ENCODE peak calls at places on chromosomes 5 and 9, in seven cellular contexts. C, G, E, P, K, U and D are unnamed samples.

GRCh38 chr9:4497855-4498254 is 7.6 kb downstream of the SLC1A1 start:
- DNase-seq in C (no peak), G (no peak), E (no peak), P (no peak), K (no peak), U (no peak), D (no peak)

GRCh38 chr9:37943329-37944265 is 39.7 kb upstream of the SLC25A51 start:
- DNase-seq in C (no peak), G (no peak), E (no peak), P (no peak), K (no peak), U (no peak), D (peak; percentile 68)

GRCh38 chr9:121201045-121201737 is 478 bp downstream of the RAB14 start:
- DNase-seq in C (peak; percentile 78), G (no peak), E (no peak), P (no peak), K (no peak), U (no peak), D (no peak)

GRCh38 chr9:113614843-113615648 is 151.5 kb downstream of the RGS3 start:
- DNase-seq in C (no peak), G (no peak), E (no peak), P (no peak), K (no peak), U (no peak), D (no peak)

GRCh38 chr5:32572778-32573480 is 12.4 kb upstream of the SUB1 start:
- DNase-seq in C (no peak), G (no peak), E (no peak), P (no peak), K (no peak), U (peak; percentile 91), D (no peak)

GRCh38 chr9:123316053-123316718 is 39.8 kb upstream of the CRB2 start:
- DNase-seq in C (no peak), G (no peak), E (no peak), P (no peak), K (peak; percentile 89), U (no peak), D (no peak)

GRCh38 chr5:400282-401215 is 42.4 kb upstream of the EXOC3 start:
- DNase-seq in C (no peak), G (no peak), E (peak; percentile 2), P (no peak), K (no peak), U (no peak), D (no peak)

GRCh38 chr5:147688965-147689364 is 93.6 kb downstream of the JAKMIP2 start:
- DNase-seq in C (no peak), G (no peak), E (no peak), P (no peak), K (no peak), U (no peak), D (no peak)

GRCh38 chr9:131733601-131734061 is 6.2 kb downstream of the RAPGEF1 start:
- DNase-seq in C (peak; percentile 29), G (no peak), E (peak; percentile 70), P (no peak), K (no peak), U (no peak), D (no peak)

GRCh38 chr5:107446972-107447371 is 223.8 kb downstream of the EFNA5 start:
- DNase-seq in C (no peak), G (no peak), E (no peak), P (no peak), K (no peak), U (no peak), D (no peak)

GRCh38 chr9:101366038-101366756 is 18.6 kb downstream of the BAAT start:
- DNase-seq in C (peak; percentile 37), G (no peak), E (no peak), P (no peak), K (peak; percentile 91), U (no peak), D (no peak)

GRCh38 chr5:171429543-171429910 is 10.1 kb downstream of the FGF18 start:
- DNase-seq in C (no peak), G (no peak), E (no peak), P (no peak), K (no peak), U (no peak), D (no peak)

GRCh38 chr5:68319316-68320093 is 103.9 kb downstream of the PIK3R1 start:
- DNase-seq in C (no peak), G (no peak), E (no peak), P (no peak), K (no peak), U (no peak), D (no peak)

GRCh38 chr5:68317641-68318040 is 102.1 kb downstream of the PIK3R1 start:
- DNase-seq in C (no peak), G (no peak), E (no peak), P (no peak), K (no peak), U (no peak), D (no peak)

GRCh38 chr5:68315679-68316271 is 100.2 kb downstream of the PIK3R1 start:
- DNase-seq in C (no peak), G (no peak), E (no peak), P (no peak), K (no peak), U (peak; percentile 55), D (no peak)

GRCh38 chr5:68316469-68316868 is 100.9 kb downstream of the PIK3R1 start:
- DNase-seq in C (peak; percentile 55), G (no peak), E (no peak), P (no peak), K (no peak), U (no peak), D (no peak)

GRCh38 chr5:68320094-68320986 is 104.8 kb downstream of the PIK3R1 start:
- DNase-seq in C (no peak), G (no peak), E (no peak), P (no peak), K (peak; percentile 11), U (no peak), D (no peak)
- TF ChIP-seq SIN3A in C (no peak), G (no peak), E (no peak), P (no peak), K (no peak), U (no peak), D (no peak)

GRCh38 chr9:76803083-76803482 is 38.8 kb downstream of the PCA3 start:
- DNase-seq in C (no peak), G (no peak), E (no peak), P (no peak), K (no peak), U (no peak), D (no peak)
- TF ChIP-seq SIN3A in C (no peak), G (no peak), E (no peak), P (no peak), K (no peak), U (no peak), D (no peak)

DNA sequence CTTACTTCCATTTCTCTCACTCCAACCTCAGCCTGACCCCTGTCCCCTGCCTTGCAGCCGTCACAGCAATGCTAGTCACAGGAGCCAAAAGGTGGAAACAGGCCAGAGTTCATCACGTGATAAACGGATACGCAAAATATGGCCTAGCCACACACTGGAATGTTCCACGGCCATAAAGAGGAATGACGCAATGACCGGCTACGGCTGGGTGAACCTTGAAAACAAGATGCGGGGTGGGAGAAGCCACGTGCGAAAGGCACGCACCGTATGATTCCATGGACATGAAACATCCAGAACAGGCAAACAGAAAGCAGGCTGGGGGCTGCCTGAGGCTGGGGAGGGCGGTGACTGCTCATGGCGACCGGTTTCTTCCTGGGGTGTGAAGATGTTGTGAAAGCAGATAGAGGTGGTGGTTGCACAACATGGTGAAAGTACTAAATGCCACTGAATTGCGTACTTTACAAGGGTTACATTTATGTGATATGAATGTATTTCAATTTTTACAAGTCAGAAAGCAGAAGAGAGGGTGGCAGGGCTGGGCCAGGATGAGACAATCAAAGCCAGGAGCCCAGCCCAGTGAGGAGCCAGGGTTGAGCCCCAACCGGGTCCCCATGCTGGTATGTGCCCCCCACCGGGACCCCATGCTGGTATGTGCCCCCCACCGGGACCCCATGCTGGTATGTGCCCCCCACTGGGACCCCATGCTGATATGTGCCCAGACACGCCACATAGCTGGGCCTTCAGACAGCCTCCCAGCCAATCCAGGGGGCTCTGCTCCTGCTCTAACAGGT is 117.8 kb upstream of the SARDH start:
- DNase-seq in C (no peak), G (no peak), E (no peak), P (no peak), K (peak; percentile 44), U (no peak), D (no peak)
- TF ChIP-seq SIN3A in C (no peak), G (no peak), E (no peak), P (no peak), K (no peak), U (no peak), D (no peak)

DNA sequence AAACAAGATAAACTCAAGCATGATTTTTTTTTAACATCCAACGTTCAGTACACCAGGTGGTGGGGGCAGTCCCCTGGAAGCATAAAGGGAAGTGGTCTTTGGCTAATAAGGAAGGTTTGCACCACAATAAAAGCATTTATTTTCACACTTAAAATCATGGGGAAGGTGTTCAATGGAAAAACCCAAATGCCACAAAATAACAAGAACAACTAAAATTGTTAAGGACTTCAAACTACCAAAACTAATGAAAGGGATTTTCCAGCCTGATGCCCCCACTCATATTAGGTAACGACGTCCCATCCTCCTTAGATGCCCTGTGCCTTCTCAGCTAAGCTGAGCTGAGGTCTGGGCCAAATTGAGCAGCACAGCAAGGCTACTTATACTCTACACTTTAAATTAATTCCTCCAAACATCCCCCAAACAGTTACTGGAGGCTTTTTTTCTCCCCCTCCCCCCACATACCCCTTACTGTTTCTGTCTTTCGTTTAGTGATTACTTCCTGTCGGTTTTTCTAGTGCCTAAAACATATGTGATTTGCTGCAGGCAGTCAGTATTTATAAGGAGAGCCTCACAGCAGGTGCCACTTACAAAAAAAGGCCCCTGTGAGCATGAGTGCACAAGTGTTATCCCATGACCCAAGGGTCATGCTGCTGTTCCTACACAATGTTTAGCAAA is 259.7 kb upstream of the ZNF608 start:
- DNase-seq in C (no peak), G (no peak), E (no peak), P (no peak), K (no peak), U (peak; percentile 71), D (no peak)
- TF ChIP-seq SIN3A in C (no peak), G (no peak), E (no peak), P (no peak), K (no peak), U (no peak), D (no peak)